ENCODE peak calls at places on chromosome 6, in eight cellular contexts. B is PC-9, A is heart right ventricle, W is OCI-LY7, G is right atrium auricular region, I is fibroblast of the aortic adventitia, E is tibial artery, F is fibroblast of pulmonary artery. K is an unnamed sample.

GRCh38 chr6:159984268-159984786 is 15.4 kb downstream of the IGF2R start:
- DNase-seq in B (peak), A (no peak), W (no peak), G (no peak), I (peak), E (no peak), F (peak), K (no peak)

GRCh38 chr6:43771210-43771857 is 1.3 kb downstream of the VEGFA start:
- DNase-seq in B (peak), A (peak), W (peak), G (peak), I (peak), E (peak), F (peak), K (peak)

GRCh38 chr6:147194652-147195403 is 9.4 kb upstream of the STXBP5 start:
- DNase-seq in B (no peak), A (no peak), W (no peak), G (no peak), I (peak), E (no peak), F (no peak), K (no peak)

GRCh38 chr6:91569071-91569470 is 982.2 kb upstream of the MAP3K7 start:
- DNase-seq in B (no peak), A (no peak), W (no peak), G (no peak), I (no peak), E (no peak), F (no peak), K (no peak)

GRCh38 chr6:11244387-11245126 is 12.1 kb upstream of the NEDD9 start:
- DNase-seq in B (no peak), A (no peak), W (no peak), G (no peak), I (no peak), E (no peak), F (no peak), K (no peak)

GRCh38 chr6:66735106-66735890 is 1028.3 kb upstream of the EYS start:
- DNase-seq in B (no peak), A (no peak), W (no peak), G (no peak), I (peak), E (no peak), F (peak), K (no peak)

GRCh38 chr6:47752801-47753200 is 29.0 kb upstream of the OPN5 start:
- DNase-seq in B (no peak), A (no peak), W (no peak), G (no peak), I (no peak), E (no peak), F (no peak), K (no peak)

GRCh38 chr6:15408758-15409157 is 162.9 kb downstream of the JARID2 start:
- DNase-seq in B (no peak), A (no peak), W (no peak), G (no peak), I (no peak), E (no peak), F (no peak), K (no peak)

GRCh38 chr6:63565058-63565726 is 7.1 kb upstream of the LOC128125822 start:
- DNase-seq in B (no peak), A (no peak), W (no peak), G (no peak), I (no peak), E (no peak), F (no peak), K (no peak)

GRCh38 chr6:128347123-128347522 is 173.3 kb downstream of the PTPRK start:
- DNase-seq in B (no peak), A (no peak), W (no peak), G (no peak), I (no peak), E (no peak), F (no peak), K (no peak)

GRCh38 chr6:47098570-47098993 is 56.5 kb upstream of the ADGRF1 start:
- DNase-seq in B (no peak), A (no peak), W (no peak), G (no peak), I (peak), E (no peak), F (peak), K (no peak)

GRCh38 chr6:113644861-113645575 is 212.1 kb upstream of the MARCKS start:
- DNase-seq in B (no peak), A (no peak), W (no peak), G (no peak), I (peak), E (no peak), F (peak), K (no peak)

GRCh38 chr6:101146389-101146788 is 247.1 kb upstream of the GRIK2 start:
- DNase-seq in B (no peak), A (no peak), W (no peak), G (no peak), I (peak), E (no peak), F (peak), K (no peak)

GRCh38 chr6:2222275-2222842 is 23.0 kb downstream of the GMDS start:
- DNase-seq in B (no peak), A (no peak), W (no peak), G (no peak), I (peak), E (no peak), F (no peak), K (no peak)

GRCh38 chr6:130708338-130708737 is 118.9 kb upstream of the SMLR1 start:
- DNase-seq in B (no peak), A (no peak), W (no peak), G (no peak), I (peak), E (no peak), F (no peak), K (no peak)

GRCh38 chr6:154379585-154379984 is 23.0 kb upstream of the IPCEF1 start:
- DNase-seq in B (no peak), A (no peak), W (no peak), G (no peak), I (no peak), E (no peak), F (no peak), K (no peak)

GRCh38 chr6:6439778-6440177 is 119.3 kb upstream of the F13A1 start:
- DNase-seq in B (no peak), A (no peak), W (no peak), G (no peak), I (no peak), E (no peak), F (no peak), K (no peak)

GRCh38 chr6:19554356-19555225 is 282.6 kb upstream of the ID4 start:
- DNase-seq in B (no peak), A (no peak), W (no peak), G (no peak), I (peak), E (no peak), F (peak), K (no peak)

GRCh38 chr6:56246544-56246940 is 838 bp downstream of the COL21A1 start:
- DNase-seq in B (peak), A (no peak), W (no peak), G (no peak), I (no peak), E (no peak), F (no peak), K (no peak)

GRCh38 chr6:56247654-56248122 is 308 bp upstream of the COL21A1 start:
- DNase-seq in B (no peak), A (no peak), W (no peak), G (no peak), I (no peak), E (no peak), F (no peak), K (no peak)

GRCh38 chr6:56244528-56245253 is 2.7 kb downstream of the COL21A1 start:
- DNase-seq in B (no peak), A (no peak), W (no peak), G (no peak), I (no peak), E (no peak), F (no peak), K (no peak)

GRCh38 chr6:56245903-56246351 is 1.5 kb downstream of the COL21A1 start:
- DNase-seq in B (no peak), A (no peak), W (no peak), G (no peak), I (peak), E (no peak), F (peak), K (no peak)

GRCh38 chr6:56246941-56247653 is at the start of gene COL21A1:
- DNase-seq in B (peak), A (peak), W (no peak), G (no peak), I (peak), E (peak), F (no peak), K (no peak)
- TF ChIP-seq CTCF in B (no peak), A (peak), W (no peak), G (no peak), I (peak), E (peak), F (peak), K (no peak)

GRCh38 chr6:54878705-54879104 is 32.1 kb downstream of the FAM83B start:
- DNase-seq in B (no peak), A (no peak), W (no peak), G (no peak), I (no peak), E (no peak), F (no peak), K (no peak)
- TF ChIP-seq CTCF in B (no peak), A (no peak), W (no peak), G (no peak), I (no peak), E (no peak), F (no peak), K (no peak)

GRCh38 chr6:86192123-86192522 is 549.4 kb upstream of the SYNCRIP start:
- DNase-seq in B (no peak), A (no peak), W (peak), G (no peak), I (peak), E (no peak), F (peak), K (no peak)
- TF ChIP-seq CTCF in B (peak), A (no peak), W (peak), G (no peak), I (no peak), E (peak), F (no peak), K (no peak)

GRCh38 chr6:71619836-71620235 is 266.5 kb upstream of the RIMS1 start:
- DNase-seq in B (no peak), A (no peak), W (no peak), G (no peak), I (peak), E (no peak), F (no peak), K (no peak)

DNA sequence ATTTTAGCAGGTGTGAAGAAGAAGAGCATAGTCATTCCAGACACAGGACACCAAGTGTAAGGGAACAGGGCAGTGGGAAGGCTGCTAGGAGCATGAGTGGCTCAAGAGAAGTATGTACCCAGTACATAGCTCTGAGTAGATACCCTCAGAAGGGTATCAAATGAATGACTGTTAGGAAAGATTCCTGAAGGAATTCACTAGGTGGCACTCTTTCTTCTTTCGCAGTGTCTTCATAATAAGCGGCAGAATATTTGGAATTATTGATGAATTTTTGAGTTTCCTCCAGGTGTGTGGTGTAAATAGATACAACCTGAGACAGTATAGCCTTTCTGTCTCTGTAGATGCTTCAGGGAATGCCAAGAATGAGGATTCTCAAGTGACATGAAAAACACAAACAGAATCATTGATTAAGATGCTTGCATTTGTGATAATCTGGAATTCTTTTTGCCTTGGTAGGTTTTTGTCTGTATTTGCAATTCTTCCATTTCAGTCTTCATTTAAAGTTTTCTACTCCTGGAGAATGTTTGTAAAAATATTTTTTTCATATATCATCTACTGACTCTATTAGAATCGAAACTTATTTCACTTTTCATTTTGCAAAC is 264.3 kb upstream of the RIMS1 start:
- DNase-seq in B (no peak), A (no peak), W (peak), G (no peak), I (peak), E (no peak), F (peak), K (no peak)
- TF ChIP-seq CTCF in B (peak), A (peak), W (peak), G (no peak), I (peak), E (peak), F (peak), K (no peak)

GRCh38 chr6:39889229-39889628 is 45.0 kb downstream of the MOCS1 start:
- DNase-seq in B (no peak), A (no peak), W (no peak), G (no peak), I (no peak), E (no peak), F (no peak), K (no peak)
- TF ChIP-seq CTCF in B (no peak), A (no peak), W (no peak), G (no peak), I (no peak), E (no peak), F (no peak), K (no peak)